ENCODE peak calls at places on chromosomes 7 and 10, in six cellular contexts. D, W, E, X, H and M are unnamed samples.

GRCh38 chr7:40826419-40827216 is 691.8 kb downstream of the SUGCT start:
- DNase-seq in D (no peak), W (peak), E (no peak), X (peak), H (no peak), M (no peak)

GRCh38 chr7:20385121-20385520 is 54.4 kb downstream of the ITGB8 start:
- DNase-seq in D (no peak), W (peak), E (no peak), X (peak), H (no peak), M (no peak)

GRCh38 chr10:131862548-131862947 is 38.3 kb upstream of the PPP2R2D start:
- DNase-seq in D (no peak), W (no peak), E (no peak), X (peak), H (no peak), M (no peak)

GRCh38 chr7:104052979-104053378 is 63.5 kb upstream of the RELN start:
- DNase-seq in D (no peak), W (no peak), E (no peak), X (no peak), H (no peak), M (no peak)

GRCh38 chr7:107505997-107506682 is 36.3 kb downstream of the GPR22 start:
- DNase-seq in D (peak), W (no peak), E (no peak), X (no peak), H (no peak), M (no peak)

GRCh38 chr7:95986136-95986535 is 213.8 kb downstream of the DYNC1I1 start:
- DNase-seq in D (no peak), W (no peak), E (no peak), X (no peak), H (no peak), M (no peak)

GRCh38 chr10:113026679-113027078 is 76.6 kb downstream of the TCF7L2 start:
- DNase-seq in D (no peak), W (peak), E (no peak), X (peak), H (no peak), M (no peak)

GRCh38 chr10:62960416-62960815 is 144.2 kb upstream of the EGR2 start:
- DNase-seq in D (no peak), W (peak), E (no peak), X (no peak), H (no peak), M (no peak)

GRCh38 chr10:21169271-21169670 is 272.2 kb upstream of the NEBL start:
- DNase-seq in D (peak), W (no peak), E (no peak), X (no peak), H (no peak), M (no peak)

GRCh38 chr7:3294432-3295100 is 6.5 kb upstream of the SDK1 start:
- DNase-seq in D (peak), W (no peak), E (no peak), X (no peak), H (no peak), M (no peak)

GRCh38 chr10:178208-178607 is 43.0 kb downstream of the ZMYND11 start:
- DNase-seq in D (no peak), W (peak), E (no peak), X (peak), H (no peak), M (no peak)

GRCh38 chr7:141712603-141713262 is 4.6 kb downstream of the WEE2 start:
- DNase-seq in D (no peak), W (no peak), E (no peak), X (no peak), H (no peak), M (no peak)

GRCh38 chr7:141710301-141710700 is 2.1 kb downstream of the WEE2 start:
- DNase-seq in D (no peak), W (no peak), E (no peak), X (no peak), H (no peak), M (no peak)

DNA sequence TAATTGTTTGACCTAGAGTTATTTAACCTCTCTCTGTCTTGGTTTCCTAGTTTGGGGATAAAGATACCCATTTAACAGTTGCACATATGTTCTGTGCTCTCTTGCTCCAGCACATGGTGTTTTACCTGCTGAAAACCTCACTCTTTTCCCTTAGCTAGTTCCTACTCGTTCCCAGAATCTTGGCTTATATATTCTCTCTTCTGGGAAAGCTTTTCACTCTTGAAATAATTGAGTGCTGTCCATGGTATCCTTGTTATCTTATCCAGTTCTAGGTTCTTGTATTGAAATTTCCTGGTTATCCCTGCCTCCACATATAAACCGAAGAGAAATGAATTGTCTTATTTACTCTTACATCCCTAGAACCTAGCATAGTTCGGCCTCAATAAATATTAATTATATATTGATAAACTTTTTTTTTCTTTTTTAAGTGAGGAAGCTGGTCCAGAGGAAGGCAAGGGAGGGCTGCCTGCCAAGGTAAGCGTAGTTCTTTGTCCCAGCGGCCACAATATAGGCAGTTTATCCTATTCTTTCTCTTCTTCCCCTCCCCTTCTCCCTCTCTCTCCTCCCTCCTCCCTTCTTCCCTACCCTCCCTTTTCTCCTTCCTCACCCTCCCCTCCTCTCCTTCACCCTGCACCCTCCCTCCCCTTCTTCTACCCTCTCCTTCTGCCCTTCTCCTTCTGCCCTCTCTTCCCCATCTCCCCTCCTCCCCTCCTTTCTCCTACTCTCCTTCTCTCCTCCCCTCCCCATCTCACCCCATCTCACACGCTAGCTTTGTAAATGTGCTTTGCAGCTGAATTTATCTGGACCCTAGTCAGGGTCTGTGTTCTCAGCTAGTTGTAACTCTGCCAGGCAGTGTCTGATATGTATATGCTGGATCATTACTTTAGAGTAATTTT is 7.9 kb downstream of the WEE2 start:
- DNase-seq in D (no peak), W (no peak), E (no peak), X (no peak), H (no peak), M (no peak)
- TF ChIP-seq CTCF in D (no peak), W (no peak), E (no peak), X (no peak), H (no peak), M (no peak)

GRCh38 chr10:77967611-77968022 is 41.1 kb upstream of the DLG5 start:
- DNase-seq in D (no peak), W (no peak), E (no peak), X (no peak), H (no peak), M (no peak)
- TF ChIP-seq CTCF in D (no peak), W (no peak), E (no peak), X (no peak), H (no peak), M (no peak)

GRCh38 chr7:26657139-26657753 is 207.1 kb downstream of the SKAP2 start:
- DNase-seq in D (no peak), W (no peak), E (no peak), X (no peak), H (no peak), M (no peak)
- TF ChIP-seq CTCF in D (no peak), W (no peak), E (no peak), X (no peak), H (no peak), M (no peak)

GRCh38 chr7:64947252-64948000 is 43.4 kb downstream of the ZNF117 start:
- DNase-seq in D (peak), W (no peak), E (no peak), X (no peak), H (no peak), M (no peak)

GRCh38 chr7:64945481-64945756 is 42.3 kb downstream of the ZNF273 start:
- DNase-seq in D (no peak), W (no peak), E (no peak), X (no peak), H (no peak), M (no peak)

GRCh38 chr7:64945776-64946175 is 42.7 kb downstream of the ZNF273 start:
- DNase-seq in D (no peak), W (no peak), E (no peak), X (no peak), H (no peak), M (no peak)

GRCh38 chr7:64951250-64951848 is 39.5 kb downstream of the ZNF117 start:
- DNase-seq in D (peak), W (peak), E (no peak), X (peak), H (peak), M (no peak)

DNA sequence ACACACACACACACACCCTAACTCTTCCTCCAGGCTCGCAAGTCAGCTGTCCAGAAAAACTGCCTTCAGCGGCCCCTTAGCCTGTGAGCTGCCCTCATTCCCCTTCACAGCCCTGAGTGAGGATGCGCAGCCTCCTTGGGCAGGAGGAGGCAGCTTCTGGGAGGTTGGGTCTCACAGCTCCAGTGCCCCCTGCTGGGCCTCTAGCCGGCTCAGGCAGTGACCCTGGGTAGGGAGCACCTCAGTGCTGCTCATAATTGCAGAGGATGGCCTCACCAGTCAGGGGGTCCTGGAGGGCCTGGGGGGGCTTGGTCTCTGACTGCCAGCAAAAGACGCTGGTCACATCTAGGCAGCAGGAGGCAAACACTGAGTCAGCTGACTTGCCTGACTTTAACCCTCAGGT is 43.7 kb downstream of the ZNF273 start:
- DNase-seq in D (peak), W (no peak), E (no peak), X (no peak), H (no peak), M (no peak)
- TF ChIP-seq CTCF in D (no peak), W (no peak), E (peak), X (no peak), H (no peak), M (no peak)

GRCh38 chr10:31621733-31622132 is 302.7 kb downstream of the ZEB1 start:
- DNase-seq in D (no peak), W (no peak), E (no peak), X (no peak), H (no peak), M (no peak)

GRCh38 chr10:31623466-31623865 is 304.4 kb downstream of the ZEB1 start:
- DNase-seq in D (no peak), W (peak), E (no peak), X (peak), H (no peak), M (no peak)

GRCh38 chr10:31619410-31620095 is 300.5 kb downstream of the ZEB1 start:
- DNase-seq in D (no peak), W (peak), E (peak), X (no peak), H (peak), M (no peak)

GRCh38 chr10:31620236-31621151 is 301.5 kb downstream of the ZEB1 start:
- DNase-seq in D (no peak), W (peak), E (peak), X (peak), H (peak), M (no peak)

GRCh38 chr10:31622993-31623392 is 304.0 kb downstream of the ZEB1 start:
- DNase-seq in D (no peak), W (peak), E (no peak), X (peak), H (peak), M (no peak)
- TF ChIP-seq CTCF in D (no peak), W (peak), E (peak), X (peak), H (peak), M (no peak)

GRCh38 chr7:36967387-36967786 is 243.1 kb upstream of the AOAH start:
- DNase-seq in D (peak), W (peak), E (peak), X (peak), H (peak), M (no peak)
- TF ChIP-seq CTCF in D (peak), W (peak), E (peak), X (peak), H (peak), M (no peak)

DNA sequence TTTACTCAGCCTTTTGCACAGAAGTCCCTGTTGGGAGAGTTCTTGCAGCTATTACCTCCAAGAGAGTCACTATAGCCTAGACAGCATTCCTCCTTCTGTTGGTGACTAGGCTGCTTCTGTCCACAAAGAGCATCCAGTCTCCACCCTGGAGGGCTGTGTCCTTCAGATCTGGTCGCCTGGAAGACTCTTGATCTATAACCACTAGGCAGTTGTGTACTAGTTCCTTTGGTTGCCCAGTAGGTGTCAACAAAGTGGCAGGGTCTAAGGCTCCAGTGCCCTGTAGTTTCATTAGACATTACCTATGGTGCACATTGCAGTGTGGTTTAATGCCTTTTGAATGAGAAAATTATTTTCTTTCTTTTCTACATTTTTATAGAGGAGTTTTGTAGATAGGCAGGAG is 11.3 kb upstream of the AKR1C2 start:
- DNase-seq in D (peak), W (peak), E (no peak), X (no peak), H (no peak), M (no peak)
- TF ChIP-seq CTCF in D (no peak), W (peak), E (peak), X (no peak), H (no peak), M (no peak)

DNA sequence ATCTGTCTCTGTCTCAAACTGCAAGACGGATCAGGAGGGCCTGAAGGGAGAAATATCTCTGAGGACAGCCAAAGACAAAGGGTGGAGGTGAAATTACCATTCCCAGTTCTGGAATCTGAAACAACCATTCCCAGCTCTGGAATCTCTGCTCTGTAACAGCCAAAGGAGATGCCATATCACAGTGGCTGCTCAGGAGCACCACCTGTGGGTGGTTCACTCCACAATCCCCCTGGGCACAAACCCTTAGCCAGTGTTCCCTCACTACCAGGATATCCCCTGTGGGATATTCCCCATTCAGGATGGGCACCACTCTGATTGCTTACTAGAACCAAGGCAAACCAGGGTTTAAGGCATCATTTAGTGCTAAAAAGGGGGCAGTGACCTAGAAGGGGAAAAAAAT is 199.0 kb downstream of the HTR7 start:
- DNase-seq in D (no peak), W (no peak), E (no peak), X (no peak), H (no peak), M (no peak)
- TF ChIP-seq CTCF in D (no peak), W (no peak), E (no peak), X (peak), H (no peak), M (no peak)